ENCODE peak calls at places on chromosomes 11 and 22, in seven cellular contexts. J, G, L, I, P, N and S are unnamed samples.
A peak's percentile ranks its signal among the peaks of the same experiment; 100 is the strongest.

GRCh38 chr11:122661182-122661945 is 5.8 kb downstream of the UBASH3B start:
- DNase-seq in J (no peak), G (peak; percentile 23), L (no peak), I (no peak), P (no peak), N (no peak), S (no peak)

GRCh38 chr11:97739892-97740782 is 1280.6 kb upstream of the CNTN5 start:
- DNase-seq in J (no peak), G (peak; percentile 72), L (no peak), I (no peak), P (no peak), N (no peak), S (peak; percentile 14)

GRCh38 chr11:122189259-122189658 is 73.2 kb upstream of the BLID start:
- DNase-seq in J (peak; percentile 46), G (peak; percentile 80), L (no peak), I (no peak), P (no peak), N (no peak), S (peak; percentile 93)

GRCh38 chr11:119416606-119417580 is 6.1 kb downstream of the THY1 start:
- DNase-seq in J (no peak), G (no peak), L (no peak), I (no peak), P (no peak), N (no peak), S (peak; percentile 70)

GRCh38 chr11:111635706-111636045 is 33.4 kb downstream of the SIK2 start:
- DNase-seq in J (no peak), G (peak; percentile 53), L (no peak), I (no peak), P (peak; percentile 63), N (no peak), S (peak; percentile 40)

GRCh38 chr11:100667449-100667848 is 19.6 kb upstream of the ARHGAP42 start:
- DNase-seq in J (no peak), G (no peak), L (no peak), I (no peak), P (no peak), N (no peak), S (no peak)

GRCh38 chr11:72233773-72234513 is 9.4 kb downstream of the INPPL1 start:
- DNase-seq in J (no peak), G (no peak), L (no peak), I (no peak), P (no peak), N (no peak), S (no peak)

GRCh38 chr22:21593406-21594232 is 26.1 kb downstream of the UBE2L3 start:
- DNase-seq in J (no peak), G (no peak), L (no peak), I (no peak), P (peak; percentile 82), N (no peak), S (no peak)

GRCh38 chr22:39253427-39254070 is 8.8 kb upstream of the PDGFB start:
- DNase-seq in J (peak; percentile 78), G (peak; percentile 87), L (no peak), I (no peak), P (peak; percentile 82), N (no peak), S (peak; percentile 86)

GRCh38 chr11:47714554-47715081 is 551 bp downstream of the AGBL2 start:
- DNase-seq in J (no peak), G (no peak), L (no peak), I (no peak), P (no peak), N (peak; percentile 29), S (no peak)

GRCh38 chr11:129141748-129142475 is 50.2 kb downstream of the ARHGAP32 start:
- DNase-seq in J (peak; percentile 20), G (peak; percentile 21), L (no peak), I (no peak), P (peak; percentile 15), N (no peak), S (peak; percentile 13)

GRCh38 chr11:81449588-81450155 is 1284.0 kb downstream of the FAM181B start:
- DNase-seq in J (no peak), G (peak; percentile 41), L (no peak), I (no peak), P (no peak), N (no peak), S (peak; percentile 59)

GRCh38 chr11:121023848-121024751 is at the start of gene TBCEL:
- DNase-seq in J (peak; percentile 64), G (peak; percentile 79), L (peak; percentile 68), I (peak; percentile 74), P (peak; percentile 94), N (peak; percentile 89), S (peak; percentile 42)

GRCh38 chr11:36266767-36267166 is 22.5 kb downstream of the COMMD9 start:
- DNase-seq in J (no peak), G (no peak), L (no peak), I (no peak), P (no peak), N (no peak), S (no peak)

GRCh38 chr11:34184505-34185015 is 79.1 kb downstream of the NAT10 start:
- DNase-seq in J (no peak), G (no peak), L (no peak), I (no peak), P (no peak), N (no peak), S (no peak)

GRCh38 chr22:45225732-45226560 is 14.7 kb downstream of the KIAA0930 start:
- DNase-seq in J (no peak), G (no peak), L (no peak), I (no peak), P (no peak), N (peak; percentile 62), S (no peak)

GRCh38 chr22:42473484-42474193 is 41.4 kb upstream of the NFAM1 start:
- DNase-seq in J (peak; percentile 49), G (peak; percentile 62), L (no peak), I (peak; percentile 3), P (no peak), N (no peak), S (peak; percentile 47)

GRCh38 chr22:32771761-32772160 is 29.7 kb upstream of the TIMP3 start:
- DNase-seq in J (no peak), G (no peak), L (no peak), I (no peak), P (no peak), N (no peak), S (no peak)

GRCh38 chr11:394034-394857 is at the start of gene PKP3:
- DNase-seq in J (peak; percentile 91), G (no peak), L (no peak), I (no peak), P (peak; percentile 67), N (peak; percentile 88), S (peak; percentile 83)

GRCh38 chr11:134623711-134624110 is 211.7 kb upstream of the B3GAT1 start:
- DNase-seq in J (no peak), G (no peak), L (no peak), I (no peak), P (no peak), N (no peak), S (no peak)

GRCh38 chr22:26554956-26555355 is 35.0 kb downstream of the TPST2 start:
- DNase-seq in J (no peak), G (no peak), L (no peak), I (no peak), P (no peak), N (no peak), S (no peak)

GRCh38 chr22:29218758-29219408 is 13.2 kb downstream of the EMID1 start:
- DNase-seq in J (no peak), G (no peak), L (no peak), I (no peak), P (no peak), N (no peak), S (no peak)

GRCh38 chr11:91170711-91171110 is 947.9 kb upstream of the CHORDC1 start:
- DNase-seq in J (no peak), G (no peak), L (no peak), I (no peak), P (no peak), N (no peak), S (no peak)

GRCh38 chr11:78318733-78319132 is 98.9 kb downstream of the GAB2 start:
- DNase-seq in J (no peak), G (no peak), L (no peak), I (no peak), P (no peak), N (no peak), S (no peak)

GRCh38 chr11:88315981-88316441 is 21.5 kb downstream of the CTSC start:
- DNase-seq in J (no peak), G (no peak), L (no peak), I (no peak), P (no peak), N (no peak), S (no peak)

GRCh38 chr11:74249496-74249895 is 61.9 kb downstream of the P4HA3 start:
- DNase-seq in J (no peak), G (no peak), L (no peak), I (no peak), P (no peak), N (no peak), S (no peak)

GRCh38 chr11:70662691-70663098 is 264.4 kb downstream of the CTTN start:
- DNase-seq in J (no peak), G (no peak), L (no peak), I (no peak), P (no peak), N (no peak), S (no peak)

GRCh38 chr22:19086944-19087343 is 35.3 kb downstream of the DGCR2 start:
- DNase-seq in J (no peak), G (no peak), L (no peak), I (no peak), P (no peak), N (no peak), S (peak; percentile 27)

GRCh38 chr11:111283945-111284481 is 14.3 kb upstream of the POU2AF3 start:
- DNase-seq in J (peak; percentile 24), G (no peak), L (no peak), I (no peak), P (peak; percentile 30), N (no peak), S (no peak)

GRCh38 chr11:118111019-118111743 is 24.4 kb upstream of the SMIM35 start:
- DNase-seq in J (peak; percentile 25), G (no peak), L (no peak), I (no peak), P (no peak), N (no peak), S (no peak)

GRCh38 chr11:64230209-64230984 is at the start of gene DNAJC4:
- DNase-seq in J (peak; percentile 90), G (peak; percentile 64), L (peak; percentile 75), I (peak; percentile 77), P (peak; percentile 95), N (peak; percentile 93), S (peak; percentile 84)

GRCh38 chr11:32874144-32874543 is 18.5 kb upstream of the QSER1 start:
- DNase-seq in J (no peak), G (no peak), L (no peak), I (no peak), P (no peak), N (no peak), S (no peak)

GRCh38 chr11:85029964-85030363 is 597.2 kb downstream of the DLG2 start:
- DNase-seq in J (no peak), G (peak; percentile 53), L (no peak), I (no peak), P (no peak), N (no peak), S (peak; percentile 4)

GRCh38 chr11:47308050-47308823 is 38.3 kb downstream of the MADD start:
- DNase-seq in J (no peak), G (no peak), L (no peak), I (no peak), P (no peak), N (no peak), S (no peak)

GRCh38 chr11:10375280-10376048 is 70.6 kb downstream of the ADM start:
- DNase-seq in J (no peak), G (no peak), L (no peak), I (no peak), P (no peak), N (no peak), S (peak; percentile 81)

GRCh38 chr22:19880786-19881569 is 26.3 kb upstream of the GNB1L start:
- DNase-seq in J (peak; percentile 64), G (peak; percentile 70), L (no peak), I (no peak), P (peak; percentile 66), N (peak; percentile 47), S (peak; percentile 95)

GRCh38 chr11:33110083-33110482 is 51.2 kb downstream of the CSTF3 start:
- DNase-seq in J (no peak), G (no peak), L (no peak), I (no peak), P (peak; percentile 39), N (no peak), S (no peak)

GRCh38 chr11:105265859-105266258 is 126.3 kb upstream of the CARD18 start:
- DNase-seq in J (peak; percentile 7), G (peak; percentile 29), L (no peak), I (no peak), P (no peak), N (no peak), S (peak; percentile 10)